ENCODE peak calls at places on chromosomes 6 and 20, in eight cellular contexts. One of them, this sample, is unnamed.

GRCh38 chr20:38610521-38610920 is 8.9 kb downstream of the ARHGAP40 start:
- DNase-seq in endothelial cell: no peak
- DNase-seq in GM12864: no peak
- DNase-seq in cardiac muscle cell: peak
- DNase-seq in NB4: no peak
- DNase-seq in IMR-90: peak
- DNase-seq in GM12865: no peak
- DNase-seq in neural crest cell: no peak
- DNase-seq in this sample: no peak

GRCh38 chr20:3172933-3173581 is at the start of gene LZTS3:
- DNase-seq in endothelial cell: peak
- DNase-seq in GM12864: no peak
- DNase-seq in cardiac muscle cell: peak
- DNase-seq in NB4: peak
- DNase-seq in IMR-90: peak
- DNase-seq in GM12865: peak
- DNase-seq in neural crest cell: peak
- DNase-seq in this sample: peak

GRCh38 chr6:30820196-30820595 is 64.1 kb upstream of the DDR1 start:
- DNase-seq in endothelial cell: no peak
- DNase-seq in GM12864: no peak
- DNase-seq in cardiac muscle cell: peak
- DNase-seq in NB4: no peak
- DNase-seq in IMR-90: peak
- DNase-seq in GM12865: no peak
- DNase-seq in neural crest cell: no peak
- DNase-seq in this sample: peak

GRCh38 chr6:14818422-14818884 is 427.4 kb upstream of the JARID2 start:
- DNase-seq in endothelial cell: no peak
- DNase-seq in GM12864: no peak
- DNase-seq in cardiac muscle cell: peak
- DNase-seq in NB4: peak
- DNase-seq in IMR-90: no peak
- DNase-seq in GM12865: no peak
- DNase-seq in neural crest cell: no peak
- DNase-seq in this sample: no peak

GRCh38 chr6:106882133-106882532 is 92.4 kb downstream of the CD24 start:
- DNase-seq in endothelial cell: no peak
- DNase-seq in GM12864: no peak
- DNase-seq in cardiac muscle cell: no peak
- DNase-seq in NB4: no peak
- DNase-seq in IMR-90: no peak
- DNase-seq in GM12865: no peak
- DNase-seq in neural crest cell: no peak
- DNase-seq in this sample: no peak

GRCh38 chr20:44582321-44583025 is at the start of gene PKIG:
- DNase-seq in endothelial cell: peak
- DNase-seq in GM12864: no peak
- DNase-seq in cardiac muscle cell: peak
- DNase-seq in NB4: peak
- DNase-seq in IMR-90: peak
- DNase-seq in GM12865: peak
- DNase-seq in neural crest cell: no peak
- DNase-seq in this sample: peak

GRCh38 chr20:58169441-58169840 is 59.0 kb downstream of the ANKRD60 start:
- DNase-seq in endothelial cell: no peak
- DNase-seq in GM12864: no peak
- DNase-seq in cardiac muscle cell: no peak
- DNase-seq in NB4: no peak
- DNase-seq in IMR-90: peak
- DNase-seq in GM12865: no peak
- DNase-seq in neural crest cell: no peak
- DNase-seq in this sample: peak

GRCh38 chr6:125338381-125338780 is 36.6 kb upstream of the HDDC2 start:
- DNase-seq in endothelial cell: no peak
- DNase-seq in GM12864: no peak
- DNase-seq in cardiac muscle cell: no peak
- DNase-seq in NB4: no peak
- DNase-seq in IMR-90: no peak
- DNase-seq in GM12865: no peak
- DNase-seq in neural crest cell: no peak
- DNase-seq in this sample: no peak

GRCh38 chr6:52620906-52621190 is 44.0 kb upstream of the TRAM2 start:
- DNase-seq in endothelial cell: no peak
- DNase-seq in GM12864: no peak
- DNase-seq in cardiac muscle cell: no peak
- DNase-seq in NB4: no peak
- DNase-seq in IMR-90: no peak
- DNase-seq in GM12865: no peak
- DNase-seq in neural crest cell: no peak
- DNase-seq in this sample: no peak

GRCh38 chr6:11324453-11325023 is 92.1 kb upstream of the NEDD9 start:
- DNase-seq in endothelial cell: no peak
- DNase-seq in GM12864: peak
- DNase-seq in cardiac muscle cell: no peak
- DNase-seq in NB4: peak
- DNase-seq in IMR-90: peak
- DNase-seq in GM12865: peak
- DNase-seq in neural crest cell: no peak
- DNase-seq in this sample: no peak

GRCh38 chr20:18001131-18001921 is 32.5 kb downstream of the MGME1 start:
- DNase-seq in endothelial cell: no peak
- DNase-seq in GM12864: no peak
- DNase-seq in cardiac muscle cell: peak
- DNase-seq in NB4: no peak
- DNase-seq in IMR-90: peak
- DNase-seq in GM12865: no peak
- DNase-seq in neural crest cell: no peak
- DNase-seq in this sample: peak

GRCh38 chr6:82015043-82015442 is 232.5 kb downstream of the IBTK start:
- DNase-seq in endothelial cell: no peak
- DNase-seq in GM12864: no peak
- DNase-seq in cardiac muscle cell: no peak
- DNase-seq in NB4: peak
- DNase-seq in IMR-90: no peak
- DNase-seq in GM12865: no peak
- DNase-seq in neural crest cell: no peak
- DNase-seq in this sample: peak

GRCh38 chr6:26592649-26593048 is 4.1 kb upstream of the ABT1 start:
- DNase-seq in endothelial cell: no peak
- DNase-seq in GM12864: no peak
- DNase-seq in cardiac muscle cell: peak
- DNase-seq in NB4: peak
- DNase-seq in IMR-90: no peak
- DNase-seq in GM12865: peak
- DNase-seq in neural crest cell: no peak
- DNase-seq in this sample: no peak

GRCh38 chr20:10629946-10630345 is 43.9 kb downstream of the JAG1 start:
- DNase-seq in endothelial cell: no peak
- DNase-seq in GM12864: no peak
- DNase-seq in cardiac muscle cell: no peak
- DNase-seq in NB4: no peak
- DNase-seq in IMR-90: no peak
- DNase-seq in GM12865: no peak
- DNase-seq in neural crest cell: peak
- DNase-seq in this sample: no peak

GRCh38 chr6:1164600-1164999 is 147.3 kb upstream of the FOXQ1 start:
- DNase-seq in endothelial cell: no peak
- DNase-seq in GM12864: no peak
- DNase-seq in cardiac muscle cell: no peak
- DNase-seq in NB4: no peak
- DNase-seq in IMR-90: no peak
- DNase-seq in GM12865: no peak
- DNase-seq in neural crest cell: no peak
- DNase-seq in this sample: no peak

GRCh38 chr6:112237066-112237465 is 17.3 kb downstream of the LAMA4 start:
- DNase-seq in endothelial cell: no peak
- DNase-seq in GM12864: no peak
- DNase-seq in cardiac muscle cell: peak
- DNase-seq in NB4: no peak
- DNase-seq in IMR-90: no peak
- DNase-seq in GM12865: no peak
- DNase-seq in neural crest cell: no peak
- DNase-seq in this sample: no peak

GRCh38 chr6:37048851-37049734 is 43.6 kb downstream of the FGD2 start:
- DNase-seq in endothelial cell: no peak
- DNase-seq in GM12864: peak
- DNase-seq in cardiac muscle cell: peak
- DNase-seq in NB4: no peak
- DNase-seq in IMR-90: peak
- DNase-seq in GM12865: peak
- DNase-seq in neural crest cell: no peak
- DNase-seq in this sample: peak

GRCh38 chr6:143673638-143674037 is 4.1 kb upstream of the PHACTR2 start:
- DNase-seq in endothelial cell: no peak
- DNase-seq in GM12864: no peak
- DNase-seq in cardiac muscle cell: peak
- DNase-seq in NB4: no peak
- DNase-seq in IMR-90: peak
- DNase-seq in GM12865: no peak
- DNase-seq in neural crest cell: no peak
- DNase-seq in this sample: peak

GRCh38 chr6:38612386-38612965 is 27.3 kb downstream of the BTBD9 start:
- DNase-seq in endothelial cell: no peak
- DNase-seq in GM12864: no peak
- DNase-seq in cardiac muscle cell: peak
- DNase-seq in NB4: no peak
- DNase-seq in IMR-90: peak
- DNase-seq in GM12865: no peak
- DNase-seq in neural crest cell: no peak
- DNase-seq in this sample: peak

GRCh38 chr6:154462425-154462824 is 48.1 kb downstream of the CNKSR3 start:
- DNase-seq in endothelial cell: no peak
- DNase-seq in GM12864: no peak
- DNase-seq in cardiac muscle cell: no peak
- DNase-seq in NB4: no peak
- DNase-seq in IMR-90: no peak
- DNase-seq in GM12865: no peak
- DNase-seq in neural crest cell: no peak
- DNase-seq in this sample: no peak

GRCh38 chr6:18263561-18264337 is 581 bp downstream of the DEK start:
- DNase-seq in endothelial cell: peak
- DNase-seq in GM12864: no peak
- DNase-seq in cardiac muscle cell: peak
- DNase-seq in NB4: peak
- DNase-seq in IMR-90: no peak
- DNase-seq in GM12865: peak
- DNase-seq in neural crest cell: no peak
- DNase-seq in this sample: peak

GRCh38 chr6:89433637-89434499 is 916 bp downstream of the ANKRD6 start:
- DNase-seq in endothelial cell: peak
- DNase-seq in GM12864: no peak
- DNase-seq in cardiac muscle cell: peak
- DNase-seq in NB4: peak
- DNase-seq in IMR-90: no peak
- DNase-seq in GM12865: peak
- DNase-seq in neural crest cell: no peak
- DNase-seq in this sample: no peak

GRCh38 chr6:160071805-160072687 is 49.6 kb upstream of the SLC22A1 start:
- DNase-seq in endothelial cell: no peak
- DNase-seq in GM12864: no peak
- DNase-seq in cardiac muscle cell: peak
- DNase-seq in NB4: peak
- DNase-seq in IMR-90: no peak
- DNase-seq in GM12865: no peak
- DNase-seq in neural crest cell: no peak
- DNase-seq in this sample: no peak
- TF ChIP-seq CTCF in endothelial cell: no peak
- TF ChIP-seq CTCF in GM12864: peak
- TF ChIP-seq CTCF in cardiac muscle cell: peak
- TF ChIP-seq CTCF in NB4: peak
- TF ChIP-seq CTCF in IMR-90: no peak
- TF ChIP-seq CTCF in GM12865: no peak
- TF ChIP-seq CTCF in neural crest cell: no peak
- TF ChIP-seq CTCF in this sample: peak

DNA sequence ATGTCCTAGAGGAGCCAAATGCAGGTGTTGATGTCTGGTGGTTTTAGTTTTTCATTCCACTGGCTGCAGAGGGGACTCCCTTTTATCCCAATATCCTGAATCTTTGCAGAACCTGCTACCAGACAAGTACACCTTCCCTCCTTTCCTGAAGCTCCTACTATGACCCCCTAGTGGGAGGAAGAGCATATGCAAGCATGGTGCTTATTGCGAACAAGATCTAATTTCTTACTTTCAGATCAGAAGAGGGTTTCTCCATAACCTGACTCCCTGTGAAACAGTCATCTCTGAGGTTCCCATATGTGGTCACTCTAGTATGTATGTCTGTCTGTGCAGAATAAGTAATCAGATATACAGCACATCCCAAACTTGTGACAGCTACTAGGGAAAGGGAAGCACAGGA is 277.2 kb downstream of the ARHGAP18 start:
- DNase-seq in endothelial cell: no peak
- DNase-seq in GM12864: no peak
- DNase-seq in cardiac muscle cell: peak
- DNase-seq in NB4: no peak
- DNase-seq in IMR-90: peak
- DNase-seq in GM12865: no peak
- DNase-seq in neural crest cell: no peak
- DNase-seq in this sample: peak
- TF ChIP-seq CTCF in endothelial cell: no peak
- TF ChIP-seq CTCF in GM12864: peak
- TF ChIP-seq CTCF in cardiac muscle cell: no peak
- TF ChIP-seq CTCF in NB4: peak
- TF ChIP-seq CTCF in IMR-90: peak
- TF ChIP-seq CTCF in GM12865: peak
- TF ChIP-seq CTCF in neural crest cell: peak
- TF ChIP-seq CTCF in this sample: peak

DNA sequence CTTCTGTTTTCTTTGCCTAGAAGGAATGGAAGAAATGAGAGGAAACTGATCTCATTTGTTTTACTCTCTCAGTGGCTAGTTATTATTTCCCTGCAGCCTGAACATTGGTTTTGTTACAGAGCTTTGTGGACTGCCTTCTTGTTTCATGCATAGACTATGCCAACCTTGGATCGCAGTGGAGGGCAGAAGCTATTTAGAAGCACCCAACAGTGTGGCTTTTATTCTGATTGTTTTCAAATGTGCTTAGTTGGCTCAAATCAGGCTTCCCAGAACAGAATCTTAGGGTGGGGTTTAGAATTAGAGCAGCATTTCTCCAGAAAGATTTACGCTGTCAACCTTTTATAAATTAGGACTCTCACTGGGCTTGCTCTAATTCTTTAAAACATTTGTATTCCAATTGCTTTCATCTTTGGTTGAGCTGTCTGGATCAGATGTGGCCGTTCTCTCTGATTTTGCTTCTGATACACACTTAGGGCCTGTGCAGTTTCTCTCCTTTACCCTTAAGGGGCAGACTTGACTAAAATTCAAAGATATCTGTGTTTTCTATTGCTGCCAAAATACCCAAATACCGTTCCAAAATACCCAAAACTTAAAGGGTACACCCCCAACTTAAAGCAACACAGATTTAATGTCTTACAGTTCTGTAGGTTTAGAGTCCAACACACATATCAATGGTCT is 210.3 kb downstream of the BCKDHB start:
- DNase-seq in endothelial cell: no peak
- DNase-seq in GM12864: no peak
- DNase-seq in cardiac muscle cell: peak
- DNase-seq in NB4: no peak
- DNase-seq in IMR-90: no peak
- DNase-seq in GM12865: no peak
- DNase-seq in neural crest cell: no peak
- DNase-seq in this sample: no peak
- TF ChIP-seq CTCF in endothelial cell: no peak
- TF ChIP-seq CTCF in GM12864: no peak
- TF ChIP-seq CTCF in cardiac muscle cell: peak
- TF ChIP-seq CTCF in NB4: no peak
- TF ChIP-seq CTCF in IMR-90: peak
- TF ChIP-seq CTCF in GM12865: no peak
- TF ChIP-seq CTCF in neural crest cell: no peak
- TF ChIP-seq CTCF in this sample: peak

GRCh38 chr6:45441811-45442453 is 64.2 kb upstream of the SUPT3H start:
- DNase-seq in endothelial cell: no peak
- DNase-seq in GM12864: no peak
- DNase-seq in cardiac muscle cell: no peak
- DNase-seq in NB4: no peak
- DNase-seq in IMR-90: peak
- DNase-seq in GM12865: no peak
- DNase-seq in neural crest cell: no peak
- DNase-seq in this sample: no peak
- TF ChIP-seq CTCF in endothelial cell: no peak
- TF ChIP-seq CTCF in GM12864: no peak
- TF ChIP-seq CTCF in cardiac muscle cell: no peak
- TF ChIP-seq CTCF in NB4: no peak
- TF ChIP-seq CTCF in IMR-90: no peak
- TF ChIP-seq CTCF in GM12865: no peak
- TF ChIP-seq CTCF in neural crest cell: no peak
- TF ChIP-seq CTCF in this sample: no peak